ENCODE peak calls at places on chromosomes 7 and 10, in six cellular contexts. One of them, this sample, is unnamed.

GRCh38 chr10:1120761-1121160 is 64.6 kb downstream of the WDR37 start:
- DNase-seq in body of pancreas: no peak
- DNase-seq in MM.1S: no peak
- DNase-seq in transverse colon: no peak
- DNase-seq in brain microvascular endothelial cell: no peak
- DNase-seq in small intestine: no peak
- DNase-seq in this sample: no peak

GRCh38 chr10:122419016-122419415 is 35.4 kb upstream of the ARMS2 start:
- DNase-seq in body of pancreas: no peak
- DNase-seq in MM.1S: no peak
- DNase-seq in transverse colon: no peak
- DNase-seq in brain microvascular endothelial cell: no peak
- DNase-seq in small intestine: no peak
- DNase-seq in this sample: no peak

GRCh38 chr10:6201511-6201975 is 1.2 kb upstream of the PFKFB3 start:
- DNase-seq in body of pancreas: peak; percentile 78
- DNase-seq in MM.1S: peak; percentile 86
- DNase-seq in transverse colon: peak; percentile 80
- DNase-seq in brain microvascular endothelial cell: no peak
- DNase-seq in small intestine: peak; percentile 74
- DNase-seq in this sample: peak; percentile 93

GRCh38 chr10:71572962-71573361 is 146.6 kb downstream of the C10orf105 start:
- DNase-seq in body of pancreas: no peak
- DNase-seq in MM.1S: no peak
- DNase-seq in transverse colon: no peak
- DNase-seq in brain microvascular endothelial cell: no peak
- DNase-seq in small intestine: no peak
- DNase-seq in this sample: no peak

GRCh38 chr10:62335326-62335725 is 38.8 kb upstream of the ZNF365 start:
- DNase-seq in body of pancreas: no peak
- DNase-seq in MM.1S: no peak
- DNase-seq in transverse colon: no peak
- DNase-seq in brain microvascular endothelial cell: no peak
- DNase-seq in small intestine: no peak
- DNase-seq in this sample: no peak

GRCh38 chr7:100867040-100867795 is at the start of gene TRIP6:
- DNase-seq in body of pancreas: peak; percentile 85
- DNase-seq in MM.1S: no peak
- DNase-seq in transverse colon: peak; percentile 87
- DNase-seq in brain microvascular endothelial cell: peak; percentile 83
- DNase-seq in small intestine: peak; percentile 42
- DNase-seq in this sample: no peak

GRCh38 chr10:78312197-78313046 is 278.8 kb downstream of the RPS24 start:
- DNase-seq in body of pancreas: peak; percentile 6
- DNase-seq in MM.1S: no peak
- DNase-seq in transverse colon: no peak
- DNase-seq in brain microvascular endothelial cell: no peak
- DNase-seq in small intestine: no peak
- DNase-seq in this sample: no peak

GRCh38 chr7:140263277-140263676 is 86.5 kb upstream of the KDM7A start:
- DNase-seq in body of pancreas: no peak
- DNase-seq in MM.1S: no peak
- DNase-seq in transverse colon: no peak
- DNase-seq in brain microvascular endothelial cell: no peak
- DNase-seq in small intestine: peak; percentile 52
- DNase-seq in this sample: peak; percentile 92

GRCh38 chr7:101018271-101019167 is 1.4 kb upstream of the MUC17 start:
- DNase-seq in body of pancreas: no peak
- DNase-seq in MM.1S: no peak
- DNase-seq in transverse colon: no peak
- DNase-seq in brain microvascular endothelial cell: no peak
- DNase-seq in small intestine: peak; percentile 21
- DNase-seq in this sample: no peak

GRCh38 chr10:103884681-103885139 is 29.3 kb upstream of the SH3PXD2A start:
- DNase-seq in body of pancreas: peak; percentile 49
- DNase-seq in MM.1S: peak; percentile 27
- DNase-seq in transverse colon: peak; percentile 30
- DNase-seq in brain microvascular endothelial cell: peak; percentile 61
- DNase-seq in small intestine: peak; percentile 72
- DNase-seq in this sample: peak; percentile 60

GRCh38 chr7:29017666-29018065 is 59.5 kb upstream of the TRIL start:
- DNase-seq in body of pancreas: no peak
- DNase-seq in MM.1S: no peak
- DNase-seq in transverse colon: no peak
- DNase-seq in brain microvascular endothelial cell: peak; percentile 64
- DNase-seq in small intestine: no peak
- DNase-seq in this sample: no peak

GRCh38 chr7:47291461-47292051 is 290.4 kb downstream of the TNS3 start:
- DNase-seq in body of pancreas: no peak
- DNase-seq in MM.1S: no peak
- DNase-seq in transverse colon: no peak
- DNase-seq in brain microvascular endothelial cell: peak; percentile 96
- DNase-seq in small intestine: no peak
- DNase-seq in this sample: peak; percentile 17

GRCh38 chr10:11704087-11704486 is 38.1 kb upstream of the ECHDC3 start:
- DNase-seq in body of pancreas: no peak
- DNase-seq in MM.1S: no peak
- DNase-seq in transverse colon: no peak
- DNase-seq in brain microvascular endothelial cell: no peak
- DNase-seq in small intestine: no peak
- DNase-seq in this sample: no peak

GRCh38 chr7:70539622-70540021 is 592.3 kb upstream of the GALNT17 start:
- DNase-seq in body of pancreas: no peak
- DNase-seq in MM.1S: no peak
- DNase-seq in transverse colon: no peak
- DNase-seq in brain microvascular endothelial cell: no peak
- DNase-seq in small intestine: no peak
- DNase-seq in this sample: no peak

GRCh38 chr10:49733866-49734265 is 28.3 kb downstream of the OGDHL start:
- DNase-seq in body of pancreas: no peak
- DNase-seq in MM.1S: no peak
- DNase-seq in transverse colon: no peak
- DNase-seq in brain microvascular endothelial cell: no peak
- DNase-seq in small intestine: no peak
- DNase-seq in this sample: no peak

GRCh38 chr7:57384380-57384779 is 65.6 kb upstream of the ZNF716 start:
- DNase-seq in body of pancreas: no peak
- DNase-seq in MM.1S: no peak
- DNase-seq in transverse colon: no peak
- DNase-seq in brain microvascular endothelial cell: no peak
- DNase-seq in small intestine: no peak
- DNase-seq in this sample: no peak

GRCh38 chr7:106552645-106553445 is 108.1 kb downstream of the CCDC71L start:
- DNase-seq in body of pancreas: no peak
- DNase-seq in MM.1S: peak; percentile 86
- DNase-seq in transverse colon: no peak
- DNase-seq in brain microvascular endothelial cell: no peak
- DNase-seq in small intestine: no peak
- DNase-seq in this sample: no peak

GRCh38 chr7:141053626-141054025 is 20.2 kb upstream of the TMEM178B start:
- DNase-seq in body of pancreas: no peak
- DNase-seq in MM.1S: no peak
- DNase-seq in transverse colon: no peak
- DNase-seq in brain microvascular endothelial cell: no peak
- DNase-seq in small intestine: no peak
- DNase-seq in this sample: no peak

GRCh38 chr7:87113077-87113476 is 39.2 kb upstream of the DMTF1 start:
- DNase-seq in body of pancreas: no peak
- DNase-seq in MM.1S: no peak
- DNase-seq in transverse colon: no peak
- DNase-seq in brain microvascular endothelial cell: peak; percentile 49
- DNase-seq in small intestine: no peak
- DNase-seq in this sample: no peak

GRCh38 chr7:106485031-106485551 is 175.9 kb downstream of the CCDC71L start:
- DNase-seq in body of pancreas: no peak
- DNase-seq in MM.1S: no peak
- DNase-seq in transverse colon: no peak
- DNase-seq in brain microvascular endothelial cell: peak; percentile 3
- DNase-seq in small intestine: no peak
- DNase-seq in this sample: no peak

GRCh38 chr7:137694405-137694804 is 152.4 kb downstream of the DGKI start:
- DNase-seq in body of pancreas: no peak
- DNase-seq in MM.1S: no peak
- DNase-seq in transverse colon: no peak
- DNase-seq in brain microvascular endothelial cell: no peak
- DNase-seq in small intestine: no peak
- DNase-seq in this sample: no peak

GRCh38 chr10:22158426-22158825 is 59.4 kb downstream of the EBLN1 start:
- DNase-seq in body of pancreas: no peak
- DNase-seq in MM.1S: no peak
- DNase-seq in transverse colon: no peak
- DNase-seq in brain microvascular endothelial cell: no peak
- DNase-seq in small intestine: no peak
- DNase-seq in this sample: no peak

GRCh38 chr10:119206603-119207366 is 586 bp upstream of the GRK5 start:
- DNase-seq in body of pancreas: peak; percentile 61
- DNase-seq in MM.1S: peak; percentile 74
- DNase-seq in transverse colon: peak; percentile 70
- DNase-seq in brain microvascular endothelial cell: no peak
- DNase-seq in small intestine: peak; percentile 66
- DNase-seq in this sample: no peak

GRCh38 chr10:88361494-88361893 is 221.6 kb downstream of the RNLS start:
- DNase-seq in body of pancreas: no peak
- DNase-seq in MM.1S: peak; percentile 22
- DNase-seq in transverse colon: no peak
- DNase-seq in brain microvascular endothelial cell: no peak
- DNase-seq in small intestine: no peak
- DNase-seq in this sample: no peak

GRCh38 chr7:21261627-21262564 is 166.0 kb upstream of the SP4 start:
- DNase-seq in body of pancreas: peak; percentile 20
- DNase-seq in MM.1S: peak; percentile 43
- DNase-seq in transverse colon: peak; percentile 25
- DNase-seq in brain microvascular endothelial cell: peak; percentile 46
- DNase-seq in small intestine: peak; percentile 65
- DNase-seq in this sample: peak; percentile 56

GRCh38 chr7:129569811-129570215 is 41.7 kb upstream of the NRF1 start:
- DNase-seq in body of pancreas: no peak
- DNase-seq in MM.1S: no peak
- DNase-seq in transverse colon: peak; percentile 55
- DNase-seq in brain microvascular endothelial cell: peak; percentile 67
- DNase-seq in small intestine: peak; percentile 92
- DNase-seq in this sample: no peak

GRCh38 chr7:5387711-5388245 is 35.9 kb downstream of the TNRC18 start:
- DNase-seq in body of pancreas: no peak
- DNase-seq in MM.1S: no peak
- DNase-seq in transverse colon: no peak
- DNase-seq in brain microvascular endothelial cell: no peak
- DNase-seq in small intestine: no peak
- DNase-seq in this sample: no peak

GRCh38 chr10:43420369-43421200 is 11.6 kb upstream of the HNRNPF start:
- DNase-seq in body of pancreas: peak; percentile 77
- DNase-seq in MM.1S: peak; percentile 91
- DNase-seq in transverse colon: peak; percentile 87
- DNase-seq in brain microvascular endothelial cell: peak; percentile 63
- DNase-seq in small intestine: peak; percentile 99
- DNase-seq in this sample: peak; percentile 85

GRCh38 chr10:43419997-43420368 is 11.0 kb upstream of the HNRNPF start:
- DNase-seq in body of pancreas: no peak
- DNase-seq in MM.1S: no peak
- DNase-seq in transverse colon: no peak
- DNase-seq in brain microvascular endothelial cell: no peak
- DNase-seq in small intestine: no peak
- DNase-seq in this sample: no peak

GRCh38 chr10:43415544-43415943 is 6.6 kb upstream of the HNRNPF start:
- DNase-seq in body of pancreas: no peak
- DNase-seq in MM.1S: no peak
- DNase-seq in transverse colon: no peak
- DNase-seq in brain microvascular endothelial cell: no peak
- DNase-seq in small intestine: no peak
- DNase-seq in this sample: no peak

GRCh38 chr10:43421201-43421507 is 12.2 kb upstream of the HNRNPF start:
- DNase-seq in body of pancreas: no peak
- DNase-seq in MM.1S: no peak
- DNase-seq in transverse colon: no peak
- DNase-seq in brain microvascular endothelial cell: no peak
- DNase-seq in small intestine: no peak
- DNase-seq in this sample: no peak

GRCh38 chr10:43417950-43418768 is 9.2 kb upstream of the HNRNPF start:
- DNase-seq in body of pancreas: no peak
- DNase-seq in MM.1S: peak; percentile 41
- DNase-seq in transverse colon: no peak
- DNase-seq in brain microvascular endothelial cell: no peak
- DNase-seq in small intestine: no peak
- DNase-seq in this sample: peak; percentile 92
- H3K4me3 ChIP-seq in body of pancreas: no peak overlapping the region
- H3K4me3 ChIP-seq in MM.1S: no peak overlapping the region
- H3K4me3 ChIP-seq in transverse colon: no peak overlapping the region
- H3K4me3 ChIP-seq in brain microvascular endothelial cell: no peak overlapping the region
- H3K4me3 ChIP-seq in small intestine: no peak overlapping the region
- H3K4me3 ChIP-seq in this sample: peak overlapping the region; percentile 48

GRCh38 chr10:45580371-45580770 is 92.2 kb downstream of the ZFAND4 start:
- DNase-seq in body of pancreas: no peak
- DNase-seq in MM.1S: peak; percentile 83
- DNase-seq in transverse colon: no peak
- DNase-seq in brain microvascular endothelial cell: no peak
- DNase-seq in small intestine: no peak
- DNase-seq in this sample: no peak
- H3K4me3 ChIP-seq in body of pancreas: no peak overlapping the region
- H3K4me3 ChIP-seq in MM.1S: peak overlapping the region; percentile 60
- H3K4me3 ChIP-seq in transverse colon: peak overlapping the region; percentile 40
- H3K4me3 ChIP-seq in brain microvascular endothelial cell: no peak overlapping the region
- H3K4me3 ChIP-seq in small intestine: peak overlapping the region; percentile 34
- H3K4me3 ChIP-seq in this sample: no peak overlapping the region

GRCh38 chr7:128022631-128023532 is 8.4 kb downstream of the LRRC4 start:
- DNase-seq in body of pancreas: no peak
- DNase-seq in MM.1S: no peak
- DNase-seq in transverse colon: no peak
- DNase-seq in brain microvascular endothelial cell: peak; percentile 27
- DNase-seq in small intestine: no peak
- DNase-seq in this sample: no peak
- H3K4me3 ChIP-seq in body of pancreas: no peak overlapping the region
- H3K4me3 ChIP-seq in MM.1S: no peak overlapping the region
- H3K4me3 ChIP-seq in transverse colon: no peak overlapping the region
- H3K4me3 ChIP-seq in brain microvascular endothelial cell: no peak overlapping the region
- H3K4me3 ChIP-seq in small intestine: no peak overlapping the region
- H3K4me3 ChIP-seq in this sample: no peak overlapping the region

GRCh38 chr7:56175086-56175760 is 59.0 kb upstream of the NUPR2 start:
- DNase-seq in body of pancreas: peak; percentile 34
- DNase-seq in MM.1S: no peak
- DNase-seq in transverse colon: peak; percentile 11
- DNase-seq in brain microvascular endothelial cell: no peak
- DNase-seq in small intestine: no peak
- DNase-seq in this sample: no peak
- H3K4me3 ChIP-seq in body of pancreas: no peak overlapping the region
- H3K4me3 ChIP-seq in MM.1S: no peak overlapping the region
- H3K4me3 ChIP-seq in transverse colon: peak overlapping the region; percentile 51
- H3K4me3 ChIP-seq in brain microvascular endothelial cell: no peak overlapping the region
- H3K4me3 ChIP-seq in small intestine: no peak overlapping the region
- H3K4me3 ChIP-seq in this sample: no peak overlapping the region

This sample was measured in Jurkat, Clone E6-1.